ENCODE peak calls at places on chromosome 10, in eight cellular contexts. G is mucosa of descending colon, O is heart right ventricle, M is cardiac muscle cell, I is neural progenitor cell, J is fibroblast of lung, Z is A549, E is lung. V is an unnamed sample. For H3K9me3 and H3K4me1, the result is how much of the 10 kb centered on the place peaks cover.

GRCh38 chr10:101566333-101567164 is 21.5 kb downstream of the POLL start:
- DNase-seq in E (no peak), G (no peak), J (no peak), Z (no peak), I (peak), O (no peak), M (peak), V (no peak)

GRCh38 chr10:71084818-71085126 is 127.6 kb upstream of the UNC5B start:
- DNase-seq in O (no peak), M (no peak), G (no peak), J (no peak), Z (no peak), E (no peak), I (no peak), V (no peak)

GRCh38 chr10:56327117-56327516 is 33.9 kb downstream of the ZWINT start:
- DNase-seq in J (no peak), I (no peak), E (no peak), Z (no peak), O (no peak), M (no peak), G (no peak), V (no peak)

GRCh38 chr10:63522129-63522687 is 1.0 kb downstream of the REEP3 start:
- DNase-seq in G (peak), I (no peak), J (peak), Z (peak), O (no peak), E (no peak), M (no peak), V (no peak)

GRCh38 chr10:43217563-43218205 is 49.2 kb downstream of the RASGEF1A start:
- DNase-seq in J (no peak), O (peak), M (no peak), I (no peak), Z (no peak), E (no peak), G (no peak), V (no peak)

GRCh38 chr10:69123306-69123746 is 652 bp upstream of the VPS26A start:
- DNase-seq in G (peak), M (peak), O (no peak), E (no peak), J (peak), I (peak), Z (peak), V (no peak)

GRCh38 chr10:50470798-50471582 is 152.8 kb downstream of the SGMS1 start:
- DNase-seq in E (no peak), G (peak), Z (no peak), J (no peak), M (no peak), I (no peak), O (no peak), V (no peak)

GRCh38 chr10:43201545-43202131 is 63.4 kb downstream of the CSGALNACT2 start:
- DNase-seq in I (no peak), O (no peak), M (no peak), Z (no peak), E (peak), G (no peak), J (no peak), V (no peak)

GRCh38 chr10:67788028-67788886 is 49.7 kb downstream of the DNAJC12 start:
- DNase-seq in I (peak), O (peak), E (peak), Z (peak), G (peak), M (peak), J (peak), V (no peak)

GRCh38 chr10:57303567-57303966 is 942.5 kb upstream of the ZWINT start:
- DNase-seq in Z (no peak), G (no peak), O (no peak), M (peak), E (no peak), J (no peak), I (peak), V (no peak)

GRCh38 chr10:114043532-114044250 is at the start of gene ADRB1:
- DNase-seq in E (peak), M (peak), J (peak), I (peak), Z (peak), O (peak), G (peak), V (no peak)

GRCh38 chr10:89475567-89475966 is 59.8 kb downstream of the SLC16A12 start:
- DNase-seq in J (peak), M (no peak), Z (no peak), O (no peak), I (no peak), E (no peak), G (no peak), V (no peak)

GRCh38 chr10:106609867-106610266 is 554.6 kb downstream of the SORCS1 start:
- DNase-seq in I (peak), O (no peak), Z (no peak), J (no peak), E (no peak), G (no peak), M (no peak), V (no peak)

GRCh38 chr10:48745662-48746245 is 61.1 kb downstream of the WDFY4 start:
- DNase-seq in J (no peak), M (no peak), E (peak), I (peak), Z (no peak), G (no peak), O (no peak), V (no peak)

GRCh38 chr10:28494420-28494819 is 38.5 kb upstream of the WAC start:
- DNase-seq in G (no peak), I (no peak), O (no peak), Z (no peak), M (no peak), J (no peak), E (no peak), V (no peak)

GRCh38 chr10:5624701-5625100 is 41.7 kb downstream of the ASB13 start:
- DNase-seq in J (no peak), I (no peak), Z (no peak), O (no peak), E (no peak), G (no peak), M (no peak), V (no peak)

GRCh38 chr10:133130602-133131001 is 29.4 kb upstream of the KNDC1 start:
- DNase-seq in G (no peak), M (no peak), Z (no peak), I (no peak), E (no peak), O (no peak), J (no peak), V (no peak)

GRCh38 chr10:30447125-30447799 is 13.3 kb downstream of the MAP3K8 start:
- DNase-seq in Z (no peak), M (no peak), O (no peak), E (no peak), I (no peak), G (no peak), J (peak), V (no peak)

GRCh38 chr10:49542353-49542752 is 3.4 kb upstream of the ERCC6 start:
- DNase-seq in O (no peak), G (no peak), Z (no peak), I (no peak), J (no peak), M (no peak), E (no peak), V (no peak)

GRCh38 chr10:11684717-11685645 is 57.2 kb upstream of the ECHDC3 start:
- DNase-seq in J (peak), Z (peak), E (peak), O (peak), I (peak), M (no peak), G (peak), V (peak)

GRCh38 chr10:36017141-36017540 is 375.0 kb upstream of the FZD8 start:
- DNase-seq in G (no peak), M (no peak), E (no peak), Z (no peak), J (no peak), I (no peak), O (no peak), V (no peak)

GRCh38 chr10:5545778-5546710 is 21.3 kb downstream of the CALML3 start:
- DNase-seq in O (peak), I (no peak), J (peak), E (peak), M (no peak), G (peak), Z (peak), V (peak)

GRCh38 chr10:85124592-85124991 is 796.2 kb downstream of the CCSER2 start:
- DNase-seq in O (no peak), E (no peak), M (peak), J (no peak), I (no peak), G (no peak), Z (no peak), V (no peak)

GRCh38 chr10:112637901-112638300 is 190.9 kb downstream of the VTI1A start:
- DNase-seq in Z (no peak), E (no peak), M (no peak), J (no peak), G (no peak), O (no peak), I (peak), V (no peak)

GRCh38 chr10:1398626-1399410 is 338.5 kb downstream of the ADARB2 start:
- DNase-seq in Z (no peak), I (no peak), M (peak), E (no peak), O (no peak), G (no peak), J (no peak), V (peak)

GRCh38 chr10:130611239-130611638 is 475.0 kb downstream of the GLRX3 start:
- DNase-seq in G (no peak), M (no peak), E (no peak), O (no peak), I (no peak), Z (no peak), J (no peak), V (no peak)

GRCh38 chr10:32205666-32206065 is 141.3 kb downstream of the EPC1 start:
- DNase-seq in M (no peak), J (no peak), I (no peak), G (no peak), O (no peak), E (no peak), Z (no peak), V (no peak)

GRCh38 chr10:130747946-130748345 is 563.6 kb downstream of the TCERG1L start:
- DNase-seq in M (no peak), E (no peak), J (no peak), O (no peak), G (no peak), Z (no peak), I (no peak), V (no peak)

GRCh38 chr10:89861584-89862287 is 160.3 kb downstream of the KIF20B start:
- DNase-seq in G (no peak), I (no peak), E (peak), J (peak), M (no peak), O (no peak), Z (no peak), V (no peak)

GRCh38 chr10:52066383-52066782 is 247.7 kb upstream of the DKK1 start:
- DNase-seq in G (no peak), Z (peak), E (no peak), J (no peak), O (no peak), I (peak), M (no peak), V (no peak)

GRCh38 chr10:119344381-119344780 is 137.0 kb downstream of the GRK5 start:
- DNase-seq in E (no peak), Z (no peak), I (no peak), G (no peak), M (no peak), O (peak), J (no peak), V (no peak)

GRCh38 chr10:13462551-13462950 is 66.3 kb downstream of the BEND7 start:
- DNase-seq in O (no peak), G (no peak), E (no peak), Z (no peak), M (no peak), I (no peak), J (no peak), V (no peak)

GRCh38 chr10:123909866-123910265 is 18.3 kb upstream of the CPXM2 start:
- DNase-seq in Z (no peak), J (no peak), G (no peak), I (no peak), M (no peak), O (no peak), E (no peak), V (no peak)

GRCh38 chr10:123912466-123913201 is 21.0 kb upstream of the CPXM2 start:
- DNase-seq in M (no peak), J (no peak), I (no peak), E (no peak), Z (no peak), G (no peak), O (no peak), V (no peak)

GRCh38 chr10:123908379-123908778 is 16.8 kb upstream of the CPXM2 start:
- DNase-seq in I (no peak), O (no peak), M (no peak), E (no peak), G (no peak), J (no peak), Z (no peak), V (no peak)

GRCh38 chr10:123913688-123914268 is 22.2 kb upstream of the CPXM2 start:
- DNase-seq in E (peak), O (no peak), G (no peak), Z (no peak), J (no peak), M (no peak), I (peak), V (no peak)

DNA sequence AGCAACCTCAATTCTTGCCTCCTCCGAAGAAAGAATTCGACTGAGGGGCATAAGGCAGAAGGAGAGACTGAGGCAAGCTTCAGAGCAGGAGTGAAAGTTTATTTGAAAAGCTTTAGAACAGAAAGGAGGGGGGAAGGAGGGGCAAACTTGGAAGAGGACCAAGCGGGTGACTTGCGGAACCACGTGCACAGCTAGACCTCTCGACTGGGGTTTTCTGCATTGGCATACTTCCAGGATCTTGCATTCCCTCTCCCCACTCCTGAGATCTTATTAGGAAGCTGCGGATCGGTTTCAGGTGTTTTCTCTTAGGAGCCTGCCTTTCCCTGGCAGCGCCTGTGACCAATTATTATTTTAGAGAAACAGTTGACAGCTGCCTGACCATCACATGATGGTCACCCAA is 20.3 kb upstream of the CPXM2 start:
- DNase-seq in I (no peak), E (no peak), J (no peak), G (no peak), O (no peak), Z (no peak), M (no peak), V (no peak)
- H3K9me3 ChIP-seq in I (under half), E (under half), J (under half), G (under half), O (under half), Z (under half), M (under half), V (under half)

GRCh38 chr10:86385806-86386205 is 19.2 kb upstream of the GRID1 start:
- DNase-seq in O (no peak), I (no peak), E (peak), G (no peak), M (no peak), Z (no peak), J (no peak), V (no peak)

GRCh38 chr10:86388119-86388704 is 21.6 kb upstream of the GRID1 start:
- DNase-seq in G (no peak), O (no peak), Z (no peak), J (no peak), E (peak), I (no peak), M (no peak), V (no peak)

GRCh38 chr10:86389441-86390193 is 23.0 kb upstream of the GRID1 start:
- DNase-seq in I (peak), G (peak), Z (peak), M (peak), O (peak), J (no peak), E (peak), V (no peak)

GRCh38 chr10:86390337-86391120 is 23.9 kb upstream of the GRID1 start:
- DNase-seq in G (no peak), O (no peak), M (no peak), Z (no peak), I (no peak), J (no peak), E (no peak), V (no peak)

DNA sequence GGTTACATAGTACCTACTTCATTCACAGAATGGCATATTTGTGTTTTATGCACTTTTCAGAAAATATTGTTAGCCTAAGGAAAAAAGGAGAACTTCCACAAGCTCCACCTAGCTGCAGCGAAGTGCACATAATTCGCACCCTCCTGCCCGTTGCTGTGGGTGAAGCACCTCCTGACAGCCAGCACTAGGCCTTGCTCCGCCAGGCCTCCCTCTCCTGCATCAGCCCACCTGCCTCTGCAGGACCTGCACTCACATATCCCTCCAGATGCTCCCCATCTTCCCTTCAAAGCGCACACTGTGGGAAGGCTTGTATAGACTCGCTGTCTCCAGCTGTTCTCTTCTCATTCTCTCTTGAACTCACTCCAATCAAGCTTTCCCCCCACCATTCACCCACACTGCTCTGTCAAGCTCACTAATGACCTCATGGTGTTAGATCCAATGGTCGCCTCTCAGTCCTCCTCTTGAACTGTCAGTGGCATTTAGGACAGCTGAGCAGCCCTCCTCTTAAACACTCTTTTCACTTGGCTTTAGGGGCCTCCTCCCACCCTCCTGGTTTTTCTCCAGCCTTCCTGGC is 20.7 kb upstream of the GRID1 start:
- DNase-seq in M (no peak), E (peak), I (peak), Z (no peak), G (no peak), J (no peak), O (no peak), V (no peak)
- TF ChIP-seq CTCF in M (peak), E (no peak), I (no peak), Z (no peak), G (no peak), J (no peak), O (no peak), V (no peak)

GRCh38 chr10:78688221-78688944 is 380.4 kb upstream of the ZMIZ1 start:
- DNase-seq in M (no peak), I (no peak), E (no peak), Z (no peak), G (no peak), O (no peak), J (no peak), V (no peak)
- H3K4me1 ChIP-seq in M (under half), I (under half), E (under half), Z (under half), G (under half), O (under half), J (under half), V (under half)

GRCh38 chr10:128489324-128490247 is 363.4 kb upstream of the MKI67 start:
- DNase-seq in Z (no peak), I (no peak), O (no peak), M (no peak), J (no peak), E (no peak), G (no peak), V (no peak)

GRCh38 chr10:128491686-128492085 is 365.5 kb upstream of the MKI67 start:
- DNase-seq in M (no peak), G (no peak), E (no peak), J (no peak), I (no peak), O (no peak), Z (no peak), V (no peak)

GRCh38 chr10:128485701-128486235 is 359.5 kb upstream of the MKI67 start:
- DNase-seq in E (no peak), M (no peak), J (no peak), I (no peak), O (no peak), Z (no peak), G (no peak), V (no peak)

GRCh38 chr10:128484041-128484440 is 357.8 kb upstream of the MKI67 start:
- DNase-seq in Z (no peak), M (no peak), G (no peak), J (no peak), O (no peak), I (no peak), E (no peak), V (no peak)

DNA sequence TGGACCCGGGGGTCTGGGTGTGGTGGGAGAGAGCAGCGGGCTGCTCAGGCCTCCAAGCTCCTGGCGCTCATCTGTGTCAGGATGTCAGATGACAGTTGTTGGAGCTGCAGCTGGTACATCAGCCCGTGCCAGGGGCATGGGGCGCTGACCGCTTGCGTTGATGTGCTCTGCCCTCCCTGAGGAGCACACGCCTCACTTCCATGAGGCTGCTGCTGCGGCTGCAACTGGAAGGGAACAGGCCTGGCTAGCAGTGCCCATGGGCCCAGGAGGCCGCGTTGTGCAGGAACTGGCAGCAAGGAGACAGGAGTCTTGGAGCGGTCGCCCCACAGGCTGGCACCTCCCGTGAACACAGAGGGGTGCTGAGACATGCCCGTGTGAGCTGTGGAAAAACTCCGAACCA is 361.3 kb upstream of the MKI67 start:
- DNase-seq in Z (no peak), E (no peak), G (no peak), O (no peak), J (no peak), M (no peak), I (no peak), V (no peak)
- H3K9me3 ChIP-seq in Z (under half), E (under half), G (under half), O (under half), J (under half), M (under half), I (under half), V (under half)